ENCODE peak calls at places on chromosomes 13 and 19, in nine cellular contexts. S is substantia nigra; P is stimulated activated CD4-positive, alpha-beta T cell treated with anti-CD3 and anti-CD28 coated beads, Interleukin-12 subunit alpha, Interleukin-12 subunit beta, amount 100 ng/mL, for 48 hours; Y is H9; U is left cardiac atrium; K is activated effector memory CD4-positive, alpha-beta T cell treated with Interleukin-2 at 50 U/mL for 16 hours; E is NCI-H774; D is NCI-H1105; X is caudate nucleus. T is an unnamed sample.

GRCh38 chr13:111210488-111210887 is 95.4 kb downstream of the ARHGEF7 start:
- DNase-seq in K (no peak), D (no peak), E (no peak), X (no peak), Y (peak), P (no peak), S (peak), U (no peak), T (peak)

GRCh38 chr13:69683921-69684663 is 423.5 kb upstream of the ATXN8OS start:
- DNase-seq in E (no peak), S (no peak), D (no peak), U (no peak), P (no peak), X (no peak), K (no peak), Y (no peak), T (no peak)

GRCh38 chr19:5988520-5989387 is 10.8 kb upstream of the RANBP3 start:
- DNase-seq in P (no peak), E (no peak), K (no peak), U (no peak), Y (no peak), D (no peak), X (no peak), S (no peak), T (no peak)

GRCh38 chr13:95677564-95678386 is 836 bp downstream of the DNAJC3 start:
- DNase-seq in S (no peak), Y (peak), E (no peak), X (no peak), K (no peak), D (no peak), U (no peak), P (peak), T (no peak)

GRCh38 chr13:75372517-75372916 is 109.5 kb downstream of the TBC1D4 start:
- DNase-seq in Y (no peak), S (no peak), U (no peak), P (peak), D (no peak), X (no peak), E (no peak), K (no peak), T (peak)

GRCh38 chr13:107730835-107731234 is 484.5 kb downstream of the LIG4 start:
- DNase-seq in K (no peak), P (no peak), E (no peak), D (no peak), S (no peak), X (no peak), U (no peak), Y (no peak), T (no peak)

GRCh38 chr13:113663934-113664333 is 3.1 kb upstream of the GRK1 start:
- DNase-seq in E (no peak), Y (no peak), P (no peak), D (no peak), X (no peak), K (no peak), U (no peak), S (no peak), T (no peak)

GRCh38 chr19:35675589-35676140 is 9.3 kb downstream of the UPK1A start:
- DNase-seq in K (no peak), P (no peak), X (no peak), D (no peak), S (no peak), Y (no peak), U (no peak), E (no peak), T (no peak)

GRCh38 chr13:28408235-28408848 is 86.6 kb downstream of the FLT1 start:
- DNase-seq in X (no peak), K (no peak), E (no peak), Y (no peak), S (no peak), P (no peak), U (peak), D (no peak), T (no peak)

GRCh38 chr19:17989425-17990094 is 18.4 kb upstream of the ARRDC2 start:
- DNase-seq in S (no peak), X (no peak), E (no peak), D (no peak), P (no peak), U (no peak), Y (no peak), K (no peak), T (no peak)

GRCh38 chr19:42038675-42039074 is 31.3 kb downstream of the GRIK5 start:
- DNase-seq in D (no peak), U (peak), Y (no peak), E (no peak), P (no peak), K (no peak), X (no peak), S (no peak), T (no peak)

GRCh38 chr13:98483636-98484288 is 93.1 kb downstream of the STK24 start:
- DNase-seq in U (no peak), K (no peak), Y (no peak), S (no peak), X (no peak), E (no peak), D (no peak), P (no peak), T (no peak)

GRCh38 chr19:1751367-1752008 is 1.8 kb upstream of the ONECUT3 start:
- DNase-seq in X (no peak), P (no peak), Y (no peak), D (no peak), S (no peak), E (no peak), K (no peak), U (no peak), T (no peak)

GRCh38 chr19:17020380-17020779 is 6.2 kb downstream of the CPAMD8 start:
- DNase-seq in Y (no peak), P (no peak), U (no peak), E (no peak), K (no peak), S (no peak), D (no peak), X (no peak), T (no peak)

GRCh38 chr13:94322925-94323324 is 156.6 kb downstream of the DCT start:
- DNase-seq in P (no peak), D (peak), K (no peak), S (no peak), E (no peak), U (no peak), X (no peak), Y (no peak), T (no peak)

GRCh38 chr13:76307157-76307556 is 579.0 kb downstream of the KCTD12 start:
- DNase-seq in K (no peak), Y (no peak), X (no peak), E (no peak), P (no peak), U (no peak), D (no peak), S (no peak), T (peak)

T was measured in trophoblast cell.